ENCODE peak calls at places on chromosomes 16 and 17, in five cellular contexts. N, R, F, Q and A are unnamed samples.

GRCh38 chr16:3754304-3754703 is 37.0 kb upstream of the TRAP1 start:
- DNase-seq in Q (peak), R (no peak), N (no peak), F (no peak), A (no peak)

GRCh38 chr17:73952498-73953205 is 250.8 kb upstream of the RPL38 start:
- DNase-seq in F (no peak), Q (no peak), N (peak), R (peak), A (peak)

GRCh38 chr17:45130640-45131293 is 1.5 kb downstream of the PLCD3 start:
- DNase-seq in F (no peak), R (no peak), N (no peak), Q (no peak), A (no peak)

GRCh38 chr17:29772981-29773380 is 150.3 kb upstream of the CORO6 start:
- DNase-seq in N (no peak), R (no peak), F (no peak), Q (no peak), A (no peak)

GRCh38 chr17:81601525-81602120 is 35.3 kb downstream of the NPLOC4 start:
- DNase-seq in N (peak), F (peak), Q (peak), R (no peak), A (peak)

GRCh38 chr17:57744195-57745170 is 616 bp downstream of the CCDC182 start:
- DNase-seq in N (no peak), F (no peak), Q (no peak), R (no peak), A (peak)

GRCh38 chr17:81236784-81237183 is 2.1 kb downstream of the TEPSIN start:
- DNase-seq in N (no peak), Q (no peak), F (no peak), R (no peak), A (no peak)

GRCh38 chr16:78045865-78046581 is 23.7 kb downstream of the CLEC3A start:
- DNase-seq in Q (peak), F (no peak), R (peak), N (no peak), A (peak)

GRCh38 chr17:58932956-58933355 is 173.7 kb downstream of the TRIM37 start:
- DNase-seq in F (no peak), R (no peak), Q (no peak), N (no peak), A (no peak)

GRCh38 chr17:36849871-36850348 is 87.4 kb upstream of the LHX1 start:
- DNase-seq in N (peak), R (no peak), F (no peak), Q (peak), A (no peak)

GRCh38 chr17:71180801-71181385 is 939.9 kb upstream of the SOX9 start:
- DNase-seq in F (peak), R (no peak), Q (no peak), N (no peak), A (no peak)

GRCh38 chr17:74452841-74453661 is 13.4 kb upstream of the CD300A start:
- DNase-seq in N (no peak), F (no peak), Q (no peak), R (no peak), A (no peak)

GRCh38 chr17:70100983-70101382 is 26.0 kb downstream of the KCNJ16 start:
- DNase-seq in R (no peak), F (no peak), N (no peak), Q (peak), A (no peak)

GRCh38 chr17:82932146-82933005 is 92.6 kb upstream of the ZNF750 start:
- DNase-seq in F (no peak), Q (peak), N (no peak), R (peak), A (no peak)